ENCODE peak calls at places on chromosomes 7 and 10, in four cellular contexts. R is body of pancreas, G is PC-3, C is thoracic aorta. T is an unnamed sample. For H3K36me3, the result is how much of the 10 kb centered on the place peaks cover.

GRCh38 chr7:95690367-95690947 is 81.9 kb upstream of the DYNC1I1 start:
- DNase-seq in R (peak), G (peak), C (no peak), T (no peak)

GRCh38 chr7:90629306-90629918 is 33.3 kb downstream of the CDK14 start:
- DNase-seq in R (peak), G (peak), C (no peak), T (peak)

GRCh38 chr10:36187382-36188042 is 545.4 kb upstream of the FZD8 start:
- DNase-seq in R (no peak), G (no peak), C (no peak), T (no peak)

GRCh38 chr7:131630427-131630826 is 74.0 kb upstream of the PODXL start:
- DNase-seq in R (no peak), G (no peak), C (no peak), T (no peak)

GRCh38 chr10:33087142-33087541 is 129.1 kb upstream of the ITGB1 start:
- DNase-seq in R (no peak), G (no peak), C (no peak), T (no peak)

GRCh38 chr7:127322351-127322750 is 69.6 kb upstream of the GRM8 start:
- DNase-seq in R (no peak), G (no peak), C (no peak), T (no peak)

GRCh38 chr7:151271699-151272355 is 23.3 kb upstream of the SMARCD3 start:
- DNase-seq in R (peak), G (no peak), C (no peak), T (peak)

GRCh38 chr10:130301026-130301892 is 165.1 kb downstream of the GLRX3 start:
- DNase-seq in R (peak), G (no peak), C (no peak), T (peak)

GRCh38 chr7:61111-61510 is 131.3 kb upstream of the FAM20C start:
- DNase-seq in R (no peak), G (no peak), C (no peak), T (no peak)

GRCh38 chr7:50754684-50755083 is 28.0 kb downstream of the GRB10 start:
- DNase-seq in R (no peak), G (no peak), C (no peak), T (no peak)

GRCh38 chr7:130667593-130668257 is 823 bp downstream of the COPG2 start:
- DNase-seq in R (no peak), G (no peak), C (no peak), T (no peak)

GRCh38 chr7:41185851-41186250 is 517.0 kb downstream of the INHBA start:
- DNase-seq in R (no peak), G (peak), C (no peak), T (no peak)

GRCh38 chr7:25122373-25122772 is 2.7 kb downstream of the CYCS start:
- DNase-seq in R (no peak), G (no peak), C (no peak), T (no peak)

GRCh38 chr7:86209036-86209435 is 434.7 kb upstream of the GRM3 start:
- DNase-seq in R (no peak), G (no peak), C (no peak), T (no peak)

GRCh38 chr7:69182596-69183467 is 415.4 kb upstream of the AUTS2 start:
- DNase-seq in R (no peak), G (no peak), C (no peak), T (no peak)

GRCh38 chr10:110544958-110545537 is 22.4 kb upstream of the SMC3 start:
- DNase-seq in R (no peak), G (no peak), C (no peak), T (no peak)

GRCh38 chr10:72800000-72800740 is 93.4 kb upstream of the OIT3 start:
- DNase-seq in R (no peak), G (peak), C (no peak), T (no peak)

GRCh38 chr10:43793714-43794113 is 145.0 kb upstream of the ZNF32 start:
- DNase-seq in R (no peak), G (no peak), C (no peak), T (no peak)

GRCh38 chr10:60032723-60033122 is 126.4 kb upstream of the CCDC6 start:
- DNase-seq in R (peak), G (peak), C (peak), T (peak)

GRCh38 chr10:127119901-127120300 is 76.5 kb downstream of the INSYN2A start:
- DNase-seq in R (no peak), G (no peak), C (no peak), T (peak)

GRCh38 chr7:101122933-101123702 is 3.8 kb upstream of the SERPINE1 start:
- DNase-seq in R (no peak), G (no peak), C (no peak), T (no peak)

GRCh38 chr7:4758111-4758510 is 17.3 kb upstream of the AP5Z1 start:
- DNase-seq in R (no peak), G (no peak), C (no peak), T (no peak)
- H3K36me3 ChIP-seq in R (under half), G (under half), C (half or more), T (half or more)

DNA sequence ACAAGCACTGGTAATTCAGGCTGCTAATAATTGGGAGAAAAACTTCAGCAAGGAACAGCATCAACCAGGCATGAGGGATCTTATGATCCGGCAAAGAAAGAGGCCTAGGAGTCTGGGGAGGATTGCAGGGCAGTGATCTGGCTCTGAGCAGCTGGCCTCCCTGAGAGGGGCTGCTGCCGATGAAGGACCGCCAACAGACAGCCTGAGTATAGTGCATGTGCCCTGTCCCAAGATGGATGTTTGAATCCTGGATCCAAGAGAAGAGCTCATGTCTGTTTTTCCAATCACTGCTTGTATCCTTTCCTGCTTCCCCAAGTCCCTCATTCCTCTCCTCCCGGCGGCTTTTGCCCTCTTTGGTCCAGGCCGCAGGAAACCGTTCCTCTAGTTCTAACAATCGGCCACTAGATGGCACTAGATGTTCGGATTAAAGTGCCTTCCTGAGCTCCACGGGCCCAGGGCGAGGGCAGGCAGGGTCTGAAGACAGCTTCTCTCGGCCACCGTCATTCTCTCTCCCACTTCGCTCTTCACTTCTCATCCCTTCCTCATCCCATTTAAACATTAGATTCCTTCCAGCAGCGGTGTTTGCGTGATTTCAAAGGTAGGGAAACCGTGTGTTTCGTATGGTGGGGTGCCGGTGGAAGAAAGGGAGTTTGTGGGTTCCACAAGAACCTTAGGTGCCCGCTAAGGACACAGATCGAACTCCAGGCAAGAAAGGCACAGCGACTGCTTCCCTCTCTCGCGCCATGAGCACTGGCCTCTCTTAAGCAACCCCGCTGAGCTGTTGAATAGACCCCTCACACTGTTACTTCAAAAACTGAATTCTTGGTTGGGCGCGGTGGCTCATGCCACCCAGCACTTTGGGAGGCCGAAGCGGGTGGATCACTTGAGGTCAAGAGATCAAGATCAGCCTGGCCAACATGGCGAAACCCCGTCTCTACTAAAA is 82.4 kb downstream of the ADCYAP1R1 start:
- DNase-seq in R (peak), G (peak), C (peak), T (peak)
- TF ChIP-seq CTCF in R (peak), G (peak), C (peak), T (peak)

GRCh38 chr10:6490594-6490993 is 89.5 kb downstream of the PRKCQ start:
- DNase-seq in R (no peak), G (no peak), C (no peak), T (no peak)

GRCh38 chr10:6492896-6493295 is 87.2 kb downstream of the PRKCQ start:
- DNase-seq in R (no peak), G (no peak), C (no peak), T (no peak)

GRCh38 chr10:6494452-6494839 is 85.6 kb downstream of the PRKCQ start:
- DNase-seq in R (no peak), G (no peak), C (no peak), T (no peak)

GRCh38 chr10:6493521-6494451 is 86.3 kb downstream of the PRKCQ start:
- DNase-seq in R (no peak), G (no peak), C (no peak), T (no peak)

GRCh38 chr10:6491841-6492609 is 88.1 kb downstream of the PRKCQ start:
- DNase-seq in R (no peak), G (no peak), C (no peak), T (no peak)
- H3K36me3 ChIP-seq in R (under half), G (under half), C (under half), T (under half)

DNA sequence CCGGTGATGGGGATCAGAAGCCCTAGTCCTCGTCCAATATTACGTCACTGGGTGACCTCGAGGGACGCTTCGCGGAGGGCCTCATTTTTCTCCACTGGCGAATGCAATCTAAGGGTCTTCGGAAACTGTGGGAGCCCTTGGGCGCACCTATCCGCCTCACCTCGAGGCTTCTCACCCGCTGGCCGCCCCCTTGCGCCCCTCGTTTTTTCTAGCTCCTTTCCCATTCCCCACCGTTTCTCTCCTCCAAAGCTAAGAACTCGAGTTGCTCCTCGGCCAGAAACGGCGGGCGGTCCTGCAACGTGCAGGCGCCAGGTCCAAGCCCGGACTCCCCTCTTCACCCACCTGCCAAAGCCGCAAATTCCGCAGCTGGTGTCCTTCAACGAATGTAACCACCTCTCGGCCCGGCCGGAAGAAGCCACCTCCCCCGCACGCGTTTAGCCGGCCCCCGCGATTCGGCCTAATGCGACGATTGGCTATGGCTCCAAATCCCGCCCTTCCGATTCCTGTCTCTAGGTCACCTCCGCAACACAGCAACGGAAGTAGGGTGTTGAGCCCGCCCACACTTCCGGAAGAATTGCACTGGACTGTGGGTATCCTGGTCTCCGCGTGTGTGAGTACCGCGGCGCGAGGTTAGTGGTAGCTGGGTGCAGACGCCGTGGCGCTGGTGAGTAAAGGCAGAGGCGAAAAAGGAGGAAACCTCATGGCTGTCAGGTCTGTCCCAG is at the start of the genes ATP5MK and PDCD11:
- DNase-seq in R (peak), G (peak), C (peak), T (peak)
- TF ChIP-seq CTCF in R (no peak), G (no peak), C (peak), T (no peak)

DNA sequence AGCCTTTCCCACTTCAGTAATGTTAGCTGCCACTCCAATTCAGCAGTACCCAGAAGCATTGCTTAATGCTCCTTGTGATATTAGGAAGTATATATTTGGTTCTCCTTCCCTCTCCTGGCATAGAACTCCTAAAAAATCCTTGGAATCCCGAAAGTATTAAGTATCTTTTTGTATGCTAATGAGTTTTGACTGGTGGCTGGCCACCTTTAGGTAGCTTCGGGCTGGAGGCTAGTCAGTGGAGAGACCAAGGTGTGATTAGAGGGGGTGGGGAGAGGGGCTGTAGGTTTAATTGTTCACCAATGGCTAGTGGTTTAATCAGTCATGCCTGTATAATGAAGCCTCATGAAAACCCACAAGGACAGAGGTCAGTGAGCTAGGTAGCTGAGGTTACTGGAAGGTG is 12.2 kb downstream of the COMTD1 start:
- DNase-seq in R (no peak), G (no peak), C (no peak), T (no peak)
- H3K36me3 ChIP-seq in R (under half), G (half or more), C (under half), T (half or more)

GRCh38 chr7:141272417-141272816 is 198.6 kb downstream of the TMEM178B start:
- DNase-seq in R (no peak), G (no peak), C (no peak), T (no peak)
- TF ChIP-seq CTCF in R (no peak), G (no peak), C (no peak), T (no peak)

DNA sequence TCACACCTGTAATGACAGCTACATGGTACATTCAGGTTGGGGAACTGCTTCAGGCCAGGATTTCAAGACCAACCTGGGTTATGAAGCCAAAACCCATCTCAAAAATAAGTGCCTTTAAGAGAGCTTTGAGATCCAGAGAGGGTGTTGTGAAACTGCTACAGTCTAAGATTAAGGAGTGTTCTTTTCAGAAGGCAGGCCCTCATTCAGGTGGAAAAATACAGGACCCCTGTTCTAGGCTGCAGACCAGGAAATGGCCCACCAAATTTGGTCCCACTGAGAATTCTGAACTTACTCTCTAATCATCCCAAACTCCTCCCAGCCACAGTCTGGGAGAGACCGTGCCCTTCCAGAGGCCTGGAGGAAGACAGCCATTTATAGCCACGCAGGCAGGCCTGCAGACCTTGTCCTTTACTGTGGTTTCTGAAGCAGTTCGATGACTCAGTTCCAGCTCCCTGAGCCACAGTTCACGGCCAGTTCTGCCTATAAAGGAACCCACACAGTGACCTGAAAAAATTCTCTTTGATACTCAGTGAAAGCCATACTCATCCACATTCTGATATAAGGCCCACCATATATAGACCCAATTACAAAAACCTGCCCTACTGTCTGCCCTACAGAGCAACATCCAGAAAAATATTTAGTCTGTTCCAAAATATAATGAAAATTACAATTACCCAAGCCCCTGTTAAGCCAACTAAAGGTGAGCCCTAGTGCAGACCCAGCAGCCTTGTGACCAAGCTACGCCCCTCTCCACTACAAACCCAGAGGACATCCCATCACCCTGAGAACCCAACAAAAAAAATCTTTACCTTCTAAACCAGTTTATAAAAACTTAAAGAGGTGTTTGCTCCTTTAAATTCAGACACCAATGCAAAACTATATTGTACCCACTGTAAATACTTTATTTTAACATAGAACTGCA is 21.2 kb downstream of the ZNF680 start:
- DNase-seq in R (peak), G (peak), C (no peak), T (peak)
- H3K36me3 ChIP-seq in R (under half), G (half or more), C (under half), T (under half)

DNA sequence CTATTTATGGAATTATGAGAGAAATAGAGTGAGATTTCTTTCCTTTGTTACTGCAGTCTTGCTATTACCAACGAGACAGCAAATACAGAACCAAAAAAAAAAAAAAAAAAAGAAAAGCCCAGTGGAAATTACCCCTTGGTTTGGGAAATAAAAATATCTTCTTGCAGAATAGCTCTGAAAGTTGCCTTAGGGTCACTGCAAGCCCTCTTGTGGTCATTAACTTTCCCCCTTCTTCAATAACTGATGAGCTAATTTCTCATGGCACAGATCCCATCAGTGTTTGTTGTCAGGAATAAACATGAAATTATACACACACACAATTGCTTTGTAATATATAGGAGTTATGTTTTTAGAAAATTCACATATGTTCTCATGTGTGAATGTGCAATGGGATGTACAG is 111.0 kb upstream of the FEZF1 start:
- DNase-seq in R (no peak), G (no peak), C (no peak), T (no peak)
- TF ChIP-seq CTCF in R (no peak), G (no peak), C (no peak), T (no peak)